ENCODE peak calls at places on chromosome 13, in six cellular contexts. P, Y, L, S, U and C are unnamed samples.

GRCh38 chr13:45831851-45832250 is 19.7 kb downstream of the SIAH3 start:
- DNase-seq in Y (no peak), S (no peak), U (no peak), P (no peak), L (no peak), C (no peak)

GRCh38 chr13:108326318-108326717 is 56.8 kb downstream of the TNFSF13B start:
- DNase-seq in U (no peak), S (no peak), Y (no peak), P (peak), L (no peak), C (no peak)

GRCh38 chr13:42233726-42234125 is 38.2 kb upstream of the AKAP11 start:
- DNase-seq in P (no peak), Y (no peak), U (no peak), L (no peak), S (no peak), C (no peak)

GRCh38 chr13:49357694-49358093 is 86.2 kb downstream of the CAB39L start:
- DNase-seq in Y (no peak), S (no peak), L (no peak), P (no peak), U (no peak), C (no peak)

GRCh38 chr13:38697628-38698333 is 10.9 kb downstream of the FREM2 start:
- DNase-seq in Y (no peak), P (no peak), U (no peak), S (no peak), L (no peak), C (no peak)

GRCh38 chr13:62250501-62251175 is 835.0 kb upstream of the PCDH20 start:
- DNase-seq in S (no peak), L (no peak), Y (no peak), P (no peak), U (peak), C (no peak)

GRCh38 chr13:49731766-49732165 is 40.5 kb upstream of the EBPL start:
- DNase-seq in U (peak), Y (no peak), L (no peak), P (no peak), S (no peak), C (no peak)

GRCh38 chr13:52847322-52847681 is 1.1 kb downstream of the PCDH8 start:
- DNase-seq in S (no peak), P (no peak), L (no peak), U (no peak), Y (no peak), C (no peak)

GRCh38 chr13:85373322-85373721 is 425.9 kb downstream of the SLITRK6 start:
- DNase-seq in P (no peak), U (no peak), Y (no peak), L (no peak), S (peak), C (no peak)

GRCh38 chr13:42876270-42876714 is 94.9 kb downstream of the FAM216B start:
- DNase-seq in P (no peak), U (no peak), S (no peak), Y (no peak), L (no peak), C (no peak)